ENCODE peak calls at places on chromosome 14, in ten cellular contexts. One of them, this sample, is unnamed.

GRCh38 chr14:58992935-58993334 is 195.5 kb upstream of the DAAM1 start:
- DNase-seq in caudate nucleus: no peak
- DNase-seq in HTR-8/SVneo: no peak
- DNase-seq in stimulated activated effector memory CD8-positive, alpha-beta T cell treated with anti-CD3 and anti-CD28 coated beads, Interleukin-12 subunit alpha, Interleukin-12 subunit beta, amount 100 ng/mL, for 72 hours: no peak
- DNase-seq in activated CD8-positive, alpha-beta T cell treated with anti-CD3 and anti-CD28 coated beads, Interleukin-2, amount 10 ng/mL, durations not matched to agents 7 days and 5 days: no peak
- DNase-seq in amygdala: no peak
- DNase-seq in AG09309: no peak
- DNase-seq in D341Med: no peak
- DNase-seq in hypothalamus: no peak
- DNase-seq in stimulated activated CD4-positive, alpha-beta T cell treated with anti-CD3 and anti-CD28 coated beads, TNF-alpha, amount 100 ng/mL, for 24 hours: no peak
- DNase-seq in this sample: no peak

GRCh38 chr14:55477680-55478079 is 37.3 kb upstream of the TBPL2 start:
- DNase-seq in amygdala: no peak
- DNase-seq in hypothalamus: no peak
- DNase-seq in stimulated activated effector memory CD8-positive, alpha-beta T cell treated with anti-CD3 and anti-CD28 coated beads, Interleukin-12 subunit alpha, Interleukin-12 subunit beta, amount 100 ng/mL, for 72 hours: no peak
- DNase-seq in stimulated activated CD4-positive, alpha-beta T cell treated with anti-CD3 and anti-CD28 coated beads, TNF-alpha, amount 100 ng/mL, for 24 hours: no peak
- DNase-seq in HTR-8/SVneo: no peak
- DNase-seq in caudate nucleus: no peak
- DNase-seq in activated CD8-positive, alpha-beta T cell treated with anti-CD3 and anti-CD28 coated beads, Interleukin-2, amount 10 ng/mL, durations not matched to agents 7 days and 5 days: no peak
- DNase-seq in AG09309: no peak
- DNase-seq in D341Med: no peak
- DNase-seq in this sample: no peak

GRCh38 chr14:57382283-57382682 is 8.1 kb upstream of the NAA30 start:
- DNase-seq in activated CD8-positive, alpha-beta T cell treated with anti-CD3 and anti-CD28 coated beads, Interleukin-2, amount 10 ng/mL, durations not matched to agents 7 days and 5 days: no peak
- DNase-seq in stimulated activated effector memory CD8-positive, alpha-beta T cell treated with anti-CD3 and anti-CD28 coated beads, Interleukin-12 subunit alpha, Interleukin-12 subunit beta, amount 100 ng/mL, for 72 hours: no peak
- DNase-seq in AG09309: peak
- DNase-seq in HTR-8/SVneo: peak
- DNase-seq in amygdala: no peak
- DNase-seq in hypothalamus: no peak
- DNase-seq in caudate nucleus: no peak
- DNase-seq in stimulated activated CD4-positive, alpha-beta T cell treated with anti-CD3 and anti-CD28 coated beads, TNF-alpha, amount 100 ng/mL, for 24 hours: no peak
- DNase-seq in D341Med: no peak
- DNase-seq in this sample: no peak

GRCh38 chr14:68408680-68409079 is 384.2 kb downstream of the ZFP36L1 start:
- DNase-seq in amygdala: no peak
- DNase-seq in HTR-8/SVneo: no peak
- DNase-seq in activated CD8-positive, alpha-beta T cell treated with anti-CD3 and anti-CD28 coated beads, Interleukin-2, amount 10 ng/mL, durations not matched to agents 7 days and 5 days: peak
- DNase-seq in hypothalamus: no peak
- DNase-seq in stimulated activated effector memory CD8-positive, alpha-beta T cell treated with anti-CD3 and anti-CD28 coated beads, Interleukin-12 subunit alpha, Interleukin-12 subunit beta, amount 100 ng/mL, for 72 hours: no peak
- DNase-seq in caudate nucleus: no peak
- DNase-seq in D341Med: no peak
- DNase-seq in AG09309: no peak
- DNase-seq in stimulated activated CD4-positive, alpha-beta T cell treated with anti-CD3 and anti-CD28 coated beads, TNF-alpha, amount 100 ng/mL, for 24 hours: no peak
- DNase-seq in this sample: no peak

GRCh38 chr14:71932229-71932951 is at the start of gene RGS6:
- DNase-seq in HTR-8/SVneo: no peak
- DNase-seq in stimulated activated effector memory CD8-positive, alpha-beta T cell treated with anti-CD3 and anti-CD28 coated beads, Interleukin-12 subunit alpha, Interleukin-12 subunit beta, amount 100 ng/mL, for 72 hours: peak
- DNase-seq in amygdala: no peak
- DNase-seq in D341Med: peak
- DNase-seq in hypothalamus: no peak
- DNase-seq in activated CD8-positive, alpha-beta T cell treated with anti-CD3 and anti-CD28 coated beads, Interleukin-2, amount 10 ng/mL, durations not matched to agents 7 days and 5 days: peak
- DNase-seq in caudate nucleus: peak
- DNase-seq in AG09309: no peak
- DNase-seq in stimulated activated CD4-positive, alpha-beta T cell treated with anti-CD3 and anti-CD28 coated beads, TNF-alpha, amount 100 ng/mL, for 24 hours: no peak
- DNase-seq in this sample: peak

GRCh38 chr14:105168979-105169507 is 467 bp upstream of the JAG2 start:
- DNase-seq in amygdala: no peak
- DNase-seq in HTR-8/SVneo: no peak
- DNase-seq in hypothalamus: no peak
- DNase-seq in AG09309: no peak
- DNase-seq in caudate nucleus: peak
- DNase-seq in stimulated activated CD4-positive, alpha-beta T cell treated with anti-CD3 and anti-CD28 coated beads, TNF-alpha, amount 100 ng/mL, for 24 hours: no peak
- DNase-seq in D341Med: peak
- DNase-seq in stimulated activated effector memory CD8-positive, alpha-beta T cell treated with anti-CD3 and anti-CD28 coated beads, Interleukin-12 subunit alpha, Interleukin-12 subunit beta, amount 100 ng/mL, for 72 hours: no peak
- DNase-seq in activated CD8-positive, alpha-beta T cell treated with anti-CD3 and anti-CD28 coated beads, Interleukin-2, amount 10 ng/mL, durations not matched to agents 7 days and 5 days: peak
- DNase-seq in this sample: peak

GRCh38 chr14:78075610-78076277 is 94.4 kb upstream of the NRXN3 start:
- DNase-seq in caudate nucleus: no peak
- DNase-seq in D341Med: no peak
- DNase-seq in stimulated activated CD4-positive, alpha-beta T cell treated with anti-CD3 and anti-CD28 coated beads, TNF-alpha, amount 100 ng/mL, for 24 hours: no peak
- DNase-seq in HTR-8/SVneo: no peak
- DNase-seq in stimulated activated effector memory CD8-positive, alpha-beta T cell treated with anti-CD3 and anti-CD28 coated beads, Interleukin-12 subunit alpha, Interleukin-12 subunit beta, amount 100 ng/mL, for 72 hours: no peak
- DNase-seq in hypothalamus: no peak
- DNase-seq in amygdala: no peak
- DNase-seq in activated CD8-positive, alpha-beta T cell treated with anti-CD3 and anti-CD28 coated beads, Interleukin-2, amount 10 ng/mL, durations not matched to agents 7 days and 5 days: no peak
- DNase-seq in AG09309: no peak
- DNase-seq in this sample: peak

GRCh38 chr14:22824711-22825359 is 4.9 kb upstream of the MRPL52 start:
- DNase-seq in HTR-8/SVneo: peak
- DNase-seq in activated CD8-positive, alpha-beta T cell treated with anti-CD3 and anti-CD28 coated beads, Interleukin-2, amount 10 ng/mL, durations not matched to agents 7 days and 5 days: no peak
- DNase-seq in D341Med: no peak
- DNase-seq in hypothalamus: no peak
- DNase-seq in stimulated activated CD4-positive, alpha-beta T cell treated with anti-CD3 and anti-CD28 coated beads, TNF-alpha, amount 100 ng/mL, for 24 hours: no peak
- DNase-seq in AG09309: peak
- DNase-seq in amygdala: no peak
- DNase-seq in caudate nucleus: no peak
- DNase-seq in stimulated activated effector memory CD8-positive, alpha-beta T cell treated with anti-CD3 and anti-CD28 coated beads, Interleukin-12 subunit alpha, Interleukin-12 subunit beta, amount 100 ng/mL, for 72 hours: no peak
- DNase-seq in this sample: no peak

GRCh38 chr14:70822706-70823185 is 13.4 kb upstream of the MAP3K9 start:
- DNase-seq in AG09309: no peak
- DNase-seq in activated CD8-positive, alpha-beta T cell treated with anti-CD3 and anti-CD28 coated beads, Interleukin-2, amount 10 ng/mL, durations not matched to agents 7 days and 5 days: no peak
- DNase-seq in caudate nucleus: peak
- DNase-seq in stimulated activated CD4-positive, alpha-beta T cell treated with anti-CD3 and anti-CD28 coated beads, TNF-alpha, amount 100 ng/mL, for 24 hours: no peak
- DNase-seq in hypothalamus: no peak
- DNase-seq in HTR-8/SVneo: peak
- DNase-seq in amygdala: no peak
- DNase-seq in stimulated activated effector memory CD8-positive, alpha-beta T cell treated with anti-CD3 and anti-CD28 coated beads, Interleukin-12 subunit alpha, Interleukin-12 subunit beta, amount 100 ng/mL, for 72 hours: no peak
- DNase-seq in D341Med: peak
- DNase-seq in this sample: peak

GRCh38 chr14:24982472-24983155 is 67.3 kb downstream of the STXBP6 start:
- DNase-seq in stimulated activated CD4-positive, alpha-beta T cell treated with anti-CD3 and anti-CD28 coated beads, TNF-alpha, amount 100 ng/mL, for 24 hours: no peak
- DNase-seq in D341Med: no peak
- DNase-seq in activated CD8-positive, alpha-beta T cell treated with anti-CD3 and anti-CD28 coated beads, Interleukin-2, amount 10 ng/mL, durations not matched to agents 7 days and 5 days: no peak
- DNase-seq in caudate nucleus: no peak
- DNase-seq in amygdala: no peak
- DNase-seq in HTR-8/SVneo: peak
- DNase-seq in stimulated activated effector memory CD8-positive, alpha-beta T cell treated with anti-CD3 and anti-CD28 coated beads, Interleukin-12 subunit alpha, Interleukin-12 subunit beta, amount 100 ng/mL, for 72 hours: no peak
- DNase-seq in AG09309: no peak
- DNase-seq in hypothalamus: no peak
- DNase-seq in this sample: no peak

GRCh38 chr14:106506901-106507305 is 980.5 kb downstream of the TMEM121 start:
- DNase-seq in AG09309: no peak
- DNase-seq in amygdala: no peak
- DNase-seq in caudate nucleus: no peak
- DNase-seq in stimulated activated CD4-positive, alpha-beta T cell treated with anti-CD3 and anti-CD28 coated beads, TNF-alpha, amount 100 ng/mL, for 24 hours: no peak
- DNase-seq in activated CD8-positive, alpha-beta T cell treated with anti-CD3 and anti-CD28 coated beads, Interleukin-2, amount 10 ng/mL, durations not matched to agents 7 days and 5 days: peak
- DNase-seq in stimulated activated effector memory CD8-positive, alpha-beta T cell treated with anti-CD3 and anti-CD28 coated beads, Interleukin-12 subunit alpha, Interleukin-12 subunit beta, amount 100 ng/mL, for 72 hours: peak
- DNase-seq in HTR-8/SVneo: no peak
- DNase-seq in hypothalamus: no peak
- DNase-seq in D341Med: no peak
- DNase-seq in this sample: no peak

GRCh38 chr14:69694730-69695663 is 71.9 kb upstream of the SRSF5 start:
- DNase-seq in stimulated activated CD4-positive, alpha-beta T cell treated with anti-CD3 and anti-CD28 coated beads, TNF-alpha, amount 100 ng/mL, for 24 hours: no peak
- DNase-seq in hypothalamus: no peak
- DNase-seq in AG09309: no peak
- DNase-seq in D341Med: no peak
- DNase-seq in amygdala: no peak
- DNase-seq in stimulated activated effector memory CD8-positive, alpha-beta T cell treated with anti-CD3 and anti-CD28 coated beads, Interleukin-12 subunit alpha, Interleukin-12 subunit beta, amount 100 ng/mL, for 72 hours: no peak
- DNase-seq in activated CD8-positive, alpha-beta T cell treated with anti-CD3 and anti-CD28 coated beads, Interleukin-2, amount 10 ng/mL, durations not matched to agents 7 days and 5 days: no peak
- DNase-seq in caudate nucleus: no peak
- DNase-seq in HTR-8/SVneo: no peak
- DNase-seq in this sample: peak

GRCh38 chr14:49769171-49769570 is 1.2 kb downstream of the KLHDC2 start:
- DNase-seq in AG09309: no peak
- DNase-seq in activated CD8-positive, alpha-beta T cell treated with anti-CD3 and anti-CD28 coated beads, Interleukin-2, amount 10 ng/mL, durations not matched to agents 7 days and 5 days: no peak
- DNase-seq in amygdala: no peak
- DNase-seq in caudate nucleus: no peak
- DNase-seq in hypothalamus: no peak
- DNase-seq in stimulated activated effector memory CD8-positive, alpha-beta T cell treated with anti-CD3 and anti-CD28 coated beads, Interleukin-12 subunit alpha, Interleukin-12 subunit beta, amount 100 ng/mL, for 72 hours: no peak
- DNase-seq in stimulated activated CD4-positive, alpha-beta T cell treated with anti-CD3 and anti-CD28 coated beads, TNF-alpha, amount 100 ng/mL, for 24 hours: no peak
- DNase-seq in HTR-8/SVneo: no peak
- DNase-seq in D341Med: no peak
- DNase-seq in this sample: no peak

GRCh38 chr14:77580964-77581505 is 35.4 kb downstream of the SPTLC2 start:
- DNase-seq in AG09309: peak
- DNase-seq in activated CD8-positive, alpha-beta T cell treated with anti-CD3 and anti-CD28 coated beads, Interleukin-2, amount 10 ng/mL, durations not matched to agents 7 days and 5 days: no peak
- DNase-seq in HTR-8/SVneo: peak
- DNase-seq in D341Med: no peak
- DNase-seq in amygdala: no peak
- DNase-seq in stimulated activated effector memory CD8-positive, alpha-beta T cell treated with anti-CD3 and anti-CD28 coated beads, Interleukin-12 subunit alpha, Interleukin-12 subunit beta, amount 100 ng/mL, for 72 hours: no peak
- DNase-seq in stimulated activated CD4-positive, alpha-beta T cell treated with anti-CD3 and anti-CD28 coated beads, TNF-alpha, amount 100 ng/mL, for 24 hours: no peak
- DNase-seq in caudate nucleus: no peak
- DNase-seq in hypothalamus: no peak
- DNase-seq in this sample: no peak

GRCh38 chr14:51310453-51311074 is 70.5 kb downstream of the TMX1 start:
- DNase-seq in stimulated activated effector memory CD8-positive, alpha-beta T cell treated with anti-CD3 and anti-CD28 coated beads, Interleukin-12 subunit alpha, Interleukin-12 subunit beta, amount 100 ng/mL, for 72 hours: no peak
- DNase-seq in HTR-8/SVneo: no peak
- DNase-seq in AG09309: no peak
- DNase-seq in D341Med: no peak
- DNase-seq in amygdala: no peak
- DNase-seq in hypothalamus: no peak
- DNase-seq in activated CD8-positive, alpha-beta T cell treated with anti-CD3 and anti-CD28 coated beads, Interleukin-2, amount 10 ng/mL, durations not matched to agents 7 days and 5 days: no peak
- DNase-seq in stimulated activated CD4-positive, alpha-beta T cell treated with anti-CD3 and anti-CD28 coated beads, TNF-alpha, amount 100 ng/mL, for 24 hours: no peak
- DNase-seq in caudate nucleus: no peak
- DNase-seq in this sample: no peak

GRCh38 chr14:68964300-68965093 is 14.6 kb downstream of the ACTN1 start:
- DNase-seq in stimulated activated effector memory CD8-positive, alpha-beta T cell treated with anti-CD3 and anti-CD28 coated beads, Interleukin-12 subunit alpha, Interleukin-12 subunit beta, amount 100 ng/mL, for 72 hours: no peak
- DNase-seq in AG09309: no peak
- DNase-seq in caudate nucleus: no peak
- DNase-seq in amygdala: no peak
- DNase-seq in HTR-8/SVneo: no peak
- DNase-seq in stimulated activated CD4-positive, alpha-beta T cell treated with anti-CD3 and anti-CD28 coated beads, TNF-alpha, amount 100 ng/mL, for 24 hours: no peak
- DNase-seq in activated CD8-positive, alpha-beta T cell treated with anti-CD3 and anti-CD28 coated beads, Interleukin-2, amount 10 ng/mL, durations not matched to agents 7 days and 5 days: no peak
- DNase-seq in D341Med: no peak
- DNase-seq in hypothalamus: no peak
- DNase-seq in this sample: no peak

GRCh38 chr14:92848941-92849340 is 54.8 kb downstream of the GOLGA5 start:
- DNase-seq in amygdala: no peak
- DNase-seq in HTR-8/SVneo: no peak
- DNase-seq in caudate nucleus: no peak
- DNase-seq in stimulated activated effector memory CD8-positive, alpha-beta T cell treated with anti-CD3 and anti-CD28 coated beads, Interleukin-12 subunit alpha, Interleukin-12 subunit beta, amount 100 ng/mL, for 72 hours: no peak
- DNase-seq in stimulated activated CD4-positive, alpha-beta T cell treated with anti-CD3 and anti-CD28 coated beads, TNF-alpha, amount 100 ng/mL, for 24 hours: no peak
- DNase-seq in D341Med: no peak
- DNase-seq in activated CD8-positive, alpha-beta T cell treated with anti-CD3 and anti-CD28 coated beads, Interleukin-2, amount 10 ng/mL, durations not matched to agents 7 days and 5 days: no peak
- DNase-seq in hypothalamus: no peak
- DNase-seq in AG09309: no peak
- DNase-seq in this sample: no peak

GRCh38 chr14:86055512-86055911 is 525.6 kb downstream of the FLRT2 start:
- DNase-seq in hypothalamus: no peak
- DNase-seq in HTR-8/SVneo: peak
- DNase-seq in AG09309: no peak
- DNase-seq in caudate nucleus: no peak
- DNase-seq in D341Med: no peak
- DNase-seq in stimulated activated CD4-positive, alpha-beta T cell treated with anti-CD3 and anti-CD28 coated beads, TNF-alpha, amount 100 ng/mL, for 24 hours: no peak
- DNase-seq in activated CD8-positive, alpha-beta T cell treated with anti-CD3 and anti-CD28 coated beads, Interleukin-2, amount 10 ng/mL, durations not matched to agents 7 days and 5 days: no peak
- DNase-seq in stimulated activated effector memory CD8-positive, alpha-beta T cell treated with anti-CD3 and anti-CD28 coated beads, Interleukin-12 subunit alpha, Interleukin-12 subunit beta, amount 100 ng/mL, for 72 hours: no peak
- DNase-seq in amygdala: no peak
- DNase-seq in this sample: peak

GRCh38 chr14:105162374-105162979 is 6.1 kb downstream of the JAG2 start:
- DNase-seq in stimulated activated CD4-positive, alpha-beta T cell treated with anti-CD3 and anti-CD28 coated beads, TNF-alpha, amount 100 ng/mL, for 24 hours: no peak
- DNase-seq in hypothalamus: no peak
- DNase-seq in activated CD8-positive, alpha-beta T cell treated with anti-CD3 and anti-CD28 coated beads, Interleukin-2, amount 10 ng/mL, durations not matched to agents 7 days and 5 days: peak
- DNase-seq in amygdala: no peak
- DNase-seq in caudate nucleus: no peak
- DNase-seq in AG09309: no peak
- DNase-seq in D341Med: no peak
- DNase-seq in HTR-8/SVneo: no peak
- DNase-seq in stimulated activated effector memory CD8-positive, alpha-beta T cell treated with anti-CD3 and anti-CD28 coated beads, Interleukin-12 subunit alpha, Interleukin-12 subunit beta, amount 100 ng/mL, for 72 hours: peak
- DNase-seq in this sample: no peak

GRCh38 chr14:27078176-27078575 is 480.3 kb upstream of the NOVA1 start:
- DNase-seq in hypothalamus: no peak
- DNase-seq in HTR-8/SVneo: no peak
- DNase-seq in D341Med: no peak
- DNase-seq in stimulated activated CD4-positive, alpha-beta T cell treated with anti-CD3 and anti-CD28 coated beads, TNF-alpha, amount 100 ng/mL, for 24 hours: no peak
- DNase-seq in stimulated activated effector memory CD8-positive, alpha-beta T cell treated with anti-CD3 and anti-CD28 coated beads, Interleukin-12 subunit alpha, Interleukin-12 subunit beta, amount 100 ng/mL, for 72 hours: no peak
- DNase-seq in AG09309: no peak
- DNase-seq in amygdala: no peak
- DNase-seq in activated CD8-positive, alpha-beta T cell treated with anti-CD3 and anti-CD28 coated beads, Interleukin-2, amount 10 ng/mL, durations not matched to agents 7 days and 5 days: no peak
- DNase-seq in caudate nucleus: no peak
- DNase-seq in this sample: no peak

This sample was measured in WERI-Rb-1.